ENCODE peak calls at places on chromosomes 16 and 17, in nine cellular contexts. T is stimulated activated CD4-positive, alpha-beta T cell treated with anti-CD3 and anti-CD28 coated beads, Interleukin-4, amount 100 ng/mL, for 48 hours; D is PC-3; E is T-helper 1 cell; I is HTR-8/SVneo; W is OCI-LY7; Q is posterior vena cava; M is OCI-M1; O is NCI-H2081. B is an unnamed sample.

GRCh38 chr17:42579794-42580551 is 2.4 kb upstream of the PSMC3IP start:
- DNase-seq in Q (no peak), O (no peak), T (no peak), W (no peak), I (no peak), E (no peak), D (no peak), M (no peak), B (no peak)

GRCh38 chr16:28317040-28317880 is 24.9 kb downstream of the SBK1 start:
- DNase-seq in E (peak; percentile 57), T (peak; percentile 60), I (peak; percentile 69), M (peak; percentile 72), Q (peak; percentile 81), D (peak; percentile 52), W (peak; percentile 73), O (no peak), B (peak; percentile 53)

GRCh38 chr16:88553739-88554138 is 16.5 kb upstream of the ZC3H18 start:
- DNase-seq in W (no peak), D (no peak), M (no peak), I (no peak), Q (no peak), T (no peak), E (no peak), O (no peak), B (no peak)

GRCh38 chr16:7137560-7138330 is 194.9 kb upstream of the RBFOX1 start:
- DNase-seq in T (no peak), E (no peak), W (no peak), Q (no peak), I (no peak), M (no peak), D (peak; percentile 73), O (peak; percentile 19), B (peak; percentile 35)

GRCh38 chr17:62105861-62106260 is 40.8 kb upstream of the MED13 start:
- DNase-seq in O (no peak), E (no peak), I (no peak), M (no peak), D (no peak), T (no peak), W (no peak), Q (no peak), B (no peak)

GRCh38 chr17:78956254-78956653 is 23.5 kb downstream of the LGALS3BP start:
- DNase-seq in O (no peak), W (no peak), T (no peak), Q (no peak), D (no peak), I (no peak), E (no peak), M (no peak), B (no peak)

GRCh38 chr17:16439867-16440351 is 24.5 kb downstream of the TRPV2 start:
- DNase-seq in O (peak; percentile 14), D (peak; percentile 27), E (no peak), I (no peak), M (peak; percentile 30), T (no peak), Q (no peak), W (peak; percentile 51), B (no peak)

GRCh38 chr16:87956771-87957279 is 5.6 kb downstream of the BANP start:
- DNase-seq in O (no peak), W (peak; percentile 38), D (no peak), T (peak; percentile 38), E (no peak), I (no peak), Q (no peak), M (peak; percentile 44), B (no peak)

GRCh38 chr17:76716146-76716833 is 5.5 kb upstream of the MXRA7 start:
- DNase-seq in E (peak; percentile 49), Q (peak; percentile 91), M (no peak), D (no peak), W (no peak), T (no peak), I (no peak), O (no peak), B (no peak)

GRCh38 chr16:17557480-17557879 is 86.7 kb upstream of the XYLT1 start:
- DNase-seq in O (no peak), W (no peak), Q (no peak), T (no peak), E (no peak), I (no peak), M (no peak), D (no peak), B (no peak)

GRCh38 chr17:75370288-75370687 is 35.2 kb downstream of the GRB2 start:
- DNase-seq in E (no peak), I (no peak), Q (no peak), W (no peak), M (no peak), D (no peak), T (no peak), O (no peak), B (no peak)

GRCh38 chr17:67491009-67491677 is 114.1 kb downstream of the PITPNC1 start:
- DNase-seq in T (no peak), E (no peak), Q (peak; percentile 96), O (no peak), I (peak; percentile 45), M (no peak), D (no peak), W (no peak), B (peak; percentile 92)

GRCh38 chr16:12290868-12291267 is 314.3 kb downstream of the SNX29 start:
- DNase-seq in T (no peak), M (no peak), I (no peak), E (no peak), O (no peak), W (no peak), D (no peak), Q (no peak), B (no peak)

GRCh38 chr17:38428643-38429371 is 543 bp downstream of the ARHGAP23 start:
- DNase-seq in I (peak; percentile 83), M (no peak), E (peak; percentile 12), T (no peak), W (peak; percentile 39), O (no peak), D (peak; percentile 31), Q (peak; percentile 87), B (no peak)

GRCh38 chr16:67915831-67916723 is 15.6 kb downstream of the CTRL start:
- DNase-seq in M (no peak), Q (no peak), I (no peak), E (no peak), O (no peak), W (no peak), D (no peak), T (no peak), B (no peak)

GRCh38 chr17:83132251-83133081 is 53.1 kb downstream of the METRNL start:
- DNase-seq in O (no peak), E (no peak), D (no peak), Q (peak; percentile 64), T (no peak), M (no peak), W (no peak), I (no peak), B (no peak)

GRCh38 chr17:63402808-63403207 is 43.3 kb downstream of the CYB561 start:
- DNase-seq in D (no peak), O (no peak), I (no peak), Q (no peak), M (no peak), W (no peak), T (no peak), E (no peak), B (no peak)

GRCh38 chr17:78665385-78665951 is 88.3 kb upstream of the DNAH17 start:
- DNase-seq in I (no peak), D (no peak), E (no peak), Q (no peak), W (no peak), M (no peak), O (no peak), T (no peak), B (no peak)

GRCh38 chr17:3415610-3416009 is 4.4 kb downstream of the OR3A3 start:
- DNase-seq in M (no peak), I (no peak), O (no peak), W (no peak), Q (no peak), E (no peak), D (no peak), T (no peak), B (no peak)

GRCh38 chr16:48961546-48961945 is 320.1 kb downstream of the CBLN1 start:
- DNase-seq in W (no peak), Q (no peak), D (peak; percentile 88), M (no peak), I (no peak), O (no peak), E (no peak), T (no peak), B (no peak)

GRCh38 chr17:32157225-32157624 is 14.9 kb downstream of the RHOT1 start:
- DNase-seq in Q (no peak), O (no peak), D (peak; percentile 27), I (no peak), M (no peak), W (no peak), T (no peak), E (no peak), B (no peak)

GRCh38 chr17:21214777-21215541 is 998 bp upstream of the TMEM11 start:
- DNase-seq in Q (no peak), I (peak; percentile 62), D (peak; percentile 11), O (no peak), W (peak; percentile 33), E (no peak), M (peak; percentile 71), T (no peak), B (no peak)

GRCh38 chr16:4944333-4945281 is 7.7 kb upstream of the PPL start:
- DNase-seq in M (peak; percentile 30), D (peak; percentile 93), O (peak; percentile 93), T (no peak), W (no peak), E (no peak), I (peak; percentile 98), Q (peak; percentile 96), B (peak; percentile 81)

GRCh38 chr16:84643677-84644076 is 4.6 kb upstream of the KLHL36 start:
- DNase-seq in M (no peak), D (no peak), I (no peak), O (no peak), W (peak; percentile 89), E (no peak), T (no peak), Q (no peak), B (no peak)

GRCh38 chr17:79019631-79020584 is 4.1 kb upstream of the C1QTNF1 start:
- DNase-seq in O (peak; percentile 66), T (peak; percentile 19), M (peak; percentile 68), D (peak; percentile 86), E (peak; percentile 29), I (peak; percentile 64), Q (peak; percentile 95), W (peak; percentile 45), B (peak; percentile 62)

GRCh38 chr17:42276609-42277341 is 584 bp upstream of the STAT5B start:
- DNase-seq in E (peak; percentile 28), O (peak; percentile 53), I (no peak), W (no peak), M (peak; percentile 85), D (no peak), T (no peak), Q (peak; percentile 93), B (no peak)

B was measured in NCI-H460.